ENCODE peak calls at places on chromosomes 12 and 14, in four cellular contexts. M is foreskin fibroblast; T is iPS-NIHi11; C is naive thymus-derived CD4-positive, alpha-beta T cell. K is an unnamed sample.

GRCh38 chr12:103503546-103504480 is 8.0 kb upstream of the C12orf42 start:
- DNase-seq in M (no peak), T (peak; percentile 58), C (peak; percentile 66), K (no peak)

GRCh38 chr12:75323663-75324062 is 6.5 kb downstream of the CAPS2 start:
- DNase-seq in M (no peak), T (no peak), C (no peak), K (no peak)

GRCh38 chr12:124334976-124335375 is 40.1 kb downstream of the RFLNA start:
- DNase-seq in M (no peak), T (no peak), C (no peak), K (no peak)

GRCh38 chr12:131827961-131828534 is at the start of gene MMP17:
- DNase-seq in M (peak; percentile 64), T (peak; percentile 89), C (no peak), K (no peak)

GRCh38 chr14:61730756-61731373 is 31.4 kb upstream of the SNAPC1 start:
- DNase-seq in M (no peak), T (no peak), C (peak; percentile 47), K (no peak)

GRCh38 chr12:3493225-3494049 is 2.4 kb downstream of the PRMT8 start:
- DNase-seq in M (no peak), T (no peak), C (no peak), K (no peak)

GRCh38 chr12:16606936-16607335 is 974 bp upstream of the LMO3 start:
- DNase-seq in M (no peak), T (no peak), C (no peak), K (peak; percentile 77)

GRCh38 chr12:124261885-124262284 is 33.0 kb upstream of the RFLNA start:
- DNase-seq in M (no peak), T (no peak), C (no peak), K (no peak)

GRCh38 chr12:26402648-26403047 is 207.3 kb downstream of the SSPN start:
- DNase-seq in M (no peak), T (peak; percentile 62), C (no peak), K (no peak)

GRCh38 chr12:132723015-132723763 is 12.5 kb downstream of the PGAM5 start:
- DNase-seq in M (no peak), T (no peak), C (no peak), K (no peak)

GRCh38 chr12:120314220-120314619 is 12.1 kb downstream of the SIRT4 start:
- DNase-seq in M (no peak), T (peak; percentile 31), C (no peak), K (no peak)

GRCh38 chr12:71726548-71726947 is 28.1 kb upstream of the RAB21 start:
- DNase-seq in M (no peak), T (no peak), C (no peak), K (no peak)

GRCh38 chr12:75738486-75738885 is 227.1 kb upstream of the KRR1 start:
- DNase-seq in M (no peak), T (no peak), C (no peak), K (no peak)

GRCh38 chr14:73612339-73613045 is at the start of gene ACOT6:
- DNase-seq in M (peak; percentile 77), T (peak; percentile 92), C (peak; percentile 79), K (peak; percentile 90)

K was measured in mesenteric fat pad.